ENCODE peak calls at places on chromosomes 2 and 18, in seven cellular contexts. F is K562, O is SK-N-SH, B is HepG2, G is H1, N is HCT116, P is GM12878. E is an unnamed sample.

GRCh38 chr2:83901322-83901721 is 557.8 kb downstream of the SUCLG1 start:
- DNase-seq in F (peak), O (no peak), B (no peak), G (no peak), N (no peak), P (no peak), E (no peak)

GRCh38 chr2:10768063-10768507 is 44.5 kb downstream of the PDIA6 start:
- DNase-seq in F (no peak), O (no peak), B (no peak), G (no peak), N (no peak), P (no peak), E (no peak)

GRCh38 chr2:1233280-1233679 is 180.0 kb upstream of the TPO start:
- DNase-seq in F (no peak), O (peak), B (no peak), G (no peak), N (no peak), P (no peak), E (no peak)

GRCh38 chr2:234978466-234979203 is 26.8 kb downstream of the SH3BP4 start:
- DNase-seq in F (no peak), O (no peak), B (peak), G (no peak), N (no peak), P (no peak), E (peak)

GRCh38 chr2:6554403-6554802 is 311.3 kb downstream of the CMPK2 start:
- DNase-seq in F (no peak), O (no peak), B (no peak), G (no peak), N (no peak), P (no peak), E (no peak)

GRCh38 chr2:192741889-192742288 is 547.2 kb upstream of the TMEFF2 start:
- DNase-seq in F (no peak), O (peak), B (peak), G (no peak), N (peak), P (no peak), E (no peak)

GRCh38 chr2:241858206-241859016 is at the start of gene PDCD1:
- DNase-seq in F (peak), O (peak), B (peak), G (no peak), N (no peak), P (no peak), E (no peak)

GRCh38 chr2:235812185-235812670 is 318.4 kb downstream of the AGAP1 start:
- DNase-seq in F (no peak), O (no peak), B (no peak), G (no peak), N (no peak), P (no peak), E (no peak)

GRCh38 chr2:39715095-39715494 is 49.4 kb downstream of the TMEM178A start:
- DNase-seq in F (no peak), O (no peak), B (no peak), G (no peak), N (no peak), P (no peak), E (no peak)

GRCh38 chr2:26173596-26174482 is 951 bp downstream of the GAREM2 start:
- DNase-seq in F (no peak), O (peak), B (no peak), G (no peak), N (no peak), P (no peak), E (no peak)

GRCh38 chr2:127387655-127388422 is at the start of gene MAP3K2:
- DNase-seq in F (peak), O (peak), B (peak), G (no peak), N (peak), P (peak), E (peak)

GRCh38 chr2:236872015-236872414 is 213.7 kb upstream of the COPS8 start:
- DNase-seq in F (no peak), O (no peak), B (no peak), G (no peak), N (no peak), P (no peak), E (no peak)

GRCh38 chr18:36294031-36294430 is 3.5 kb upstream of the FHOD3 start:
- DNase-seq in F (no peak), O (no peak), B (no peak), G (no peak), N (no peak), P (no peak), E (no peak)

GRCh38 chr2:46184794-46185583 is 112.2 kb upstream of the EPAS1 start:
- DNase-seq in F (peak), O (no peak), B (no peak), G (no peak), N (no peak), P (no peak), E (no peak)

GRCh38 chr2:68375522-68376040 is 10.5 kb downstream of the PLEK start:
- DNase-seq in F (no peak), O (no peak), B (no peak), G (no peak), N (no peak), P (no peak), E (no peak)

GRCh38 chr2:124778076-124778475 is 753.0 kb downstream of the CNTNAP5 start:
- DNase-seq in F (no peak), O (no peak), B (no peak), G (no peak), N (no peak), P (no peak), E (no peak)

GRCh38 chr2:9373047-9373446 is 50.3 kb downstream of the ITGB1BP1 start:
- DNase-seq in F (no peak), O (no peak), B (no peak), G (no peak), N (no peak), P (no peak), E (no peak)

GRCh38 chr18:74430811-74431571 is 26.1 kb downstream of the DIPK1C start:
- DNase-seq in F (peak), O (no peak), B (no peak), G (no peak), N (no peak), P (no peak), E (no peak)

GRCh38 chr2:122590524-122590923 is 835.1 kb downstream of the TSN start:
- DNase-seq in F (no peak), O (no peak), B (no peak), G (no peak), N (no peak), P (no peak), E (no peak)

GRCh38 chr2:185507703-185508102 is 230.9 kb upstream of the FSIP2 start:
- DNase-seq in F (no peak), O (peak), B (no peak), G (no peak), N (no peak), P (no peak), E (no peak)

GRCh38 chr2:74893332-74893731 is 59.4 kb downstream of the HK2 start:
- DNase-seq in F (no peak), O (no peak), B (no peak), G (no peak), N (no peak), P (no peak), E (no peak)

GRCh38 chr2:187054501-187055319 is 205.7 kb upstream of the ZSWIM2 start:
- DNase-seq in F (peak), O (no peak), B (peak), G (no peak), N (no peak), P (no peak), E (peak)

GRCh38 chr2:194619368-194619767 is 1037.7 kb upstream of the SLC39A10 start:
- DNase-seq in F (no peak), O (no peak), B (no peak), G (no peak), N (no peak), P (no peak), E (no peak)

GRCh38 chr18:21897811-21898210 is 157.2 kb downstream of the MIB1 start:
- DNase-seq in F (peak), O (peak), B (peak), G (peak), N (peak), P (no peak), E (peak)

GRCh38 chr2:236628981-236629605 is 59.5 kb downstream of the ACKR3 start:
- DNase-seq in F (no peak), O (no peak), B (no peak), G (no peak), N (no peak), P (no peak), E (no peak)

GRCh38 chr2:207133493-207133861 is 32.3 kb downstream of the KLF7 start:
- DNase-seq in F (no peak), O (no peak), B (no peak), G (no peak), N (no peak), P (no peak), E (no peak)

GRCh38 chr18:72427721-72428120 is 116.4 kb downstream of the CBLN2 start:
- DNase-seq in F (no peak), O (no peak), B (no peak), G (no peak), N (no peak), P (no peak), E (no peak)

GRCh38 chr2:86416126-86416525 is 25.0 kb upstream of the KDM3A start:
- DNase-seq in F (no peak), O (no peak), B (no peak), G (no peak), N (no peak), P (no peak), E (no peak)

GRCh38 chr2:137942037-137942784 is 22.1 kb upstream of the HNMT start:
- DNase-seq in F (no peak), O (no peak), B (peak), G (no peak), N (no peak), P (no peak), E (peak)

GRCh38 chr2:135904590-135904989 is 28.3 kb upstream of the MCM6 start:
- DNase-seq in F (peak), O (no peak), B (no peak), G (no peak), N (no peak), P (no peak), E (peak)

GRCh38 chr2:113282747-113283533 is 4.2 kb upstream of the PAX8 start:
- DNase-seq in F (peak), O (no peak), B (peak), G (no peak), N (peak), P (no peak), E (no peak)

GRCh38 chr2:1649871-1650473 is 94.3 kb downstream of the PXDN start:
- DNase-seq in F (no peak), O (no peak), B (no peak), G (no peak), N (no peak), P (no peak), E (no peak)

GRCh38 chr18:10875836-10876235 is 273.5 kb downstream of the PIEZO2 start:
- DNase-seq in F (no peak), O (no peak), B (peak), G (no peak), N (no peak), P (no peak), E (no peak)

DNA sequence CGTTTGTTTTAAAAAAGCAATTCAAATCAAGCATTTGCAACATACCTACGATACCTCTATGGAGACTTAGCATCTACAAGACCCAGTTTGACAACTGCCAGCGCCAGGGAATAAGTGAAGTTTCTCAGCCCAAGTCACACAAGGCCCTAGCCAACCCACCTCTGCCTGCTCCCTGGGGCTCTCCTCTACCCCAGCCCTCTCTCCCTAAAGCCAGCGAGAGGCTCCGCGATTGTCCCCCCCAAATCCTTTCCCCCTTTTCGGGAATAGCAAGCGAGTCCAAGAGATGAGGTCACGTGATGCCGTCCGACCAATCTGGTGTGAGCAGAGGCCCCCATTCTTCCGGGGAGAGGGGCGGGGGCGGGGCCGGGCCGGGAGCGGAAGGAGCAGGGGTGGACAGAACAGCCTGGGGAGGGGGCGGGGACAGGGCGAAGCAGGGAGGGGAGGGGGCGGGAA is 102.2 kb upstream of the RAB6C start:
- DNase-seq in F (peak), O (peak), B (no peak), G (peak), N (peak), P (peak), E (peak)
- TF ChIP-seq JUND in F (no peak), O (no peak), B (no peak), G (no peak), N (no peak), P (no peak), E (no peak)

GRCh38 chr2:19198376-19198775 is 160.0 kb downstream of the OSR1 start:
- DNase-seq in F (no peak), O (no peak), B (no peak), G (no peak), N (no peak), P (no peak), E (no peak)
- TF ChIP-seq JUND in F (no peak), O (no peak), B (no peak), G (no peak), N (no peak), P (no peak), E (no peak)

GRCh38 chr2:240650254-240650965 is 25.1 kb downstream of the GPR35 start:
- DNase-seq in F (no peak), O (no peak), B (no peak), G (no peak), N (no peak), P (no peak), E (no peak)

GRCh38 chr2:240651185-240651584 is 25.9 kb downstream of the GPR35 start:
- DNase-seq in F (no peak), O (no peak), B (no peak), G (no peak), N (no peak), P (no peak), E (no peak)

GRCh38 chr2:240655931-240656886 is 26.5 kb downstream of the AQP12B start:
- DNase-seq in F (no peak), O (no peak), B (no peak), G (no peak), N (no peak), P (peak), E (no peak)
- TF ChIP-seq JUND in F (no peak), O (no peak), B (no peak), G (no peak), N (no peak), P (no peak), E (no peak)

GRCh38 chr2:19185061-19185460 is 173.4 kb downstream of the OSR1 start:
- DNase-seq in F (no peak), O (no peak), B (no peak), G (no peak), N (no peak), P (no peak), E (no peak)

GRCh38 chr2:19189391-19189790 is 169.0 kb downstream of the OSR1 start:
- DNase-seq in F (no peak), O (no peak), B (no peak), G (no peak), N (no peak), P (no peak), E (no peak)

GRCh38 chr2:19187323-19188020 is 171.0 kb downstream of the OSR1 start:
- DNase-seq in F (no peak), O (no peak), B (no peak), G (no peak), N (peak), P (no peak), E (no peak)
- TF ChIP-seq JUND in F (no peak), O (peak), B (no peak), G (no peak), N (peak), P (no peak), E (no peak)

GRCh38 chr2:160223560-160223959 is 23.5 kb upstream of the ITGB6 start:
- DNase-seq in F (no peak), O (no peak), B (no peak), G (no peak), N (no peak), P (no peak), E (no peak)

GRCh38 chr2:160220545-160221009 is 20.5 kb upstream of the ITGB6 start:
- DNase-seq in F (no peak), O (no peak), B (no peak), G (no peak), N (no peak), P (no peak), E (no peak)

GRCh38 chr2:160220001-160220400 is 19.9 kb upstream of the ITGB6 start:
- DNase-seq in F (no peak), O (no peak), B (no peak), G (no peak), N (no peak), P (no peak), E (no peak)

GRCh38 chr2:160222546-160223281 is 22.6 kb upstream of the ITGB6 start:
- DNase-seq in F (no peak), O (no peak), B (peak), G (no peak), N (no peak), P (no peak), E (no peak)

DNA sequence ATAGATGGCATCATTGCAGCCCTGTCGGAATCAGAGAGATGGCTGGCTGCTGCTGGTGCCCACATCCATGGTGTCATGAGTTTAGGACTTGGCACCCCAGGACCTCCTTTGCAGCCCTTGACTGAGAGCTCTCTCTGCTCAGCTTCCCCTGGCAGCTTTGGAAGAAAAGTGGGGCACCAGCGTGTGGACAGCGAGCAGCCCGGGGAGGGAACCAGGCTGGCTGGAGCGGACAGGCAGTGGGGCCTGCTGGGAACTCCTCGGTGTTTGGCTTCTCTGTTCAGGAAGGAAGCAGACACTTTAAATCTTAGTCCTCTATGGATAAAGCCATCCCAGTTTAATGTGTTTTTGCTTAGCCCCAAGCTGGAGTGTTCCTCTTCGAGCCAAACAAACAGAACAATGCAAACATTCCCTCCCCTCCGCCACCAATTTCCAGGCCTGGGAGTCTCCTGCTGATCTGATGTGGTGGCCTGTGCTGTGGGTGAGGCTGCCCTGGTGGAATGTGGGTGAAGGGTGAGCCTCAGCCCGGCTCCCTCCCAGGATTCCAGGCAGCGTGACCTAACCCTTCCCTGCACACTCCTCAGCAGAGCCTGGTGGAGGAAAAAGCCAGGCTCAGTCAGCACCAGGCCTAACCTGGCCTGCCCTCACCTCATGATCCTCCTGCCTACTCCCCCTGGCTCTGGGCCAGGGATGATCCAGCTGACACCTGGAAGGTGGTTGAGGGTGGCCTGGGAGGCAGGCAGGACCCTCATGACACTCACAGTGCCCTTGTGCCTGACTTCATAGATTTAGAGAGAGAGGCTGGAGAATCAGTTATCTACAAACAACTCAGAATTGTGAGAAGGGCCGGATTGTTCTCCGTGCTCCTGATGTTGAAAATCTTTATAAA is 21.6 kb upstream of the ITGB6 start:
- DNase-seq in F (no peak), O (no peak), B (peak), G (no peak), N (no peak), P (no peak), E (no peak)
- TF ChIP-seq JUND in F (no peak), O (no peak), B (no peak), G (no peak), N (no peak), P (no peak), E (no peak)

DNA sequence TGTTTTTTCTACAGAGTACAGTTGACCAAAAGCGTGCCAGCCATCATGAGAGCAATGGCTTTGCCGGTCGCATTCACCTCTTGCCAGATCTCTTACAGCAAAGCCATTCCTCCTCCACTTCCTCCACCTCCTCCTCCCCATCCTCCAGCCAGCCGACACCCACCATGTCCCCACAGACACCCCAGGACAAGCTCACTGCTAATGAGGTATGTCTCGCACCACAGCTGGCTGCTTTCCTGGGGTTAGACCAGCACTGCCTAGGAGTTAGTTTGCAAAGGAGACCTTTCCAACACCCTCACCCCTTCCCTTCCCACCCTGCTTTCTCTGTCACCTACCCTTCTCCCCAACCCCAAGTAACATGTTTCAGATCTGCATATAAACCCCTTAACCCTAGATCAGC is 120.3 kb upstream of the IL1R2 start:
- DNase-seq in F (no peak), O (no peak), B (no peak), G (no peak), N (no peak), P (no peak), E (no peak)
- TF ChIP-seq JUND in F (no peak), O (no peak), B (no peak), G (no peak), N (no peak), P (no peak), E (no peak)

DNA sequence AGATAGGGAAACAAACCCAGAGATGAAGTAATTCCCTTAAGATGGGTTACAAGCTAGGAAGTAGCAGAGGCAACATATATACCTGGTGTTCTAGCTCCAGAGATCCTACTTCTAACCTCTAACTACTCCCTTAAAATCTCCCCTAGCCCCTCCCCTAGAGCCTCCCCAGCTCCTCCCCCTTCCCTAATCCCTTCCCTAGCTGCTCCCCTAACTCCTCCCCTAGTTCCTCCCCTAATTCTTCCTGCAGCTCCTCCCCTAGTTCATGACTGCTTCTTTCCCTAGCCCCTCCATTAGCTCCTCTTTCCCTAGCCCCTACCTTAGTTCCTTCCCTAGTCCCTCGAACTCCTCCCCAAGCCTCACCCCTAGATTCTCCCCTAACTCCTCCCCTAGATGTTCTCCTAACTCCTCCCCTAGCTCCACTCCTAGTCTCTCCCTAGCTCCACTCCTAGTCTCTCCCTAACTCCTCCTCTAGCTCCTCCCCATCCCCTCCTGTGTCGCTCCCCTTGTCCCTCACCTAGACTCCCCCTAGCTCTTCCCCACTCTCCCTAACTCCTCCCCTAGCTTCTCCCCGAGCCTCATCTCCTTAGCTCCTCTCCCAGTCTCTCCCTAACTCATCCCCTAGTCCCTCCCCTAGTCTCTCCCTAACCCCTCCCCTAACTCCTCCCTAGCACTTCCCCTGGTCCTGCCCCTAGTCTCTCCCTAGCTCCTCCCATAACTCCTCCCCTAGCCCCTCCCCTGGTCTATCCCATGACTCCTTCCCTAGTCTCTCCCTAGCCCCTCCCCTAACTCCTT is 108.9 kb downstream of the CD226 start:
- DNase-seq in F (peak), O (peak), B (peak), G (peak), N (peak), P (peak), E (no peak)
- TF ChIP-seq JUND in F (no peak), O (no peak), B (no peak), G (no peak), N (no peak), P (no peak), E (no peak)

GRCh38 chr18:27064673-27065072 is 120.4 kb downstream of the CHST9 start:
- DNase-seq in F (no peak), O (no peak), B (no peak), G (no peak), N (no peak), P (no peak), E (no peak)

GRCh38 chr18:27061488-27062095 is 123.5 kb downstream of the CHST9 start:
- DNase-seq in F (no peak), O (no peak), B (peak), G (no peak), N (no peak), P (no peak), E (no peak)

GRCh38 chr18:27057459-27058302 is 127.4 kb downstream of the CHST9 start:
- DNase-seq in F (no peak), O (no peak), B (peak), G (no peak), N (no peak), P (no peak), E (no peak)

GRCh38 chr18:27062802-27063201 is 122.3 kb downstream of the CHST9 start:
- DNase-seq in F (no peak), O (no peak), B (no peak), G (no peak), N (no peak), P (no peak), E (no peak)
- TF ChIP-seq JUND in F (no peak), O (no peak), B (no peak), G (no peak), N (no peak), P (no peak), E (no peak)